ENCODE peak calls at places on chromosomes 6 and 20, in six cellular contexts. H is renal cortical epithelial cell; Y is stimulated activated CD4-positive, alpha-beta T cell treated with anti-CD3 and anti-CD28 coated beads, TNF-alpha, amount 100 ng/mL, for 4 hours; S is activated CD8-positive, alpha-beta T cell treated with anti-CD3 and anti-CD28 coated beads for 36 hours; D is frontal cortex; L is activated naive CD8-positive, alpha-beta T cell treated with anti-CD3 and anti-CD28 coated beads, Interleukin-2, amount 50 U/mL, for 24 hours. X is an unnamed sample.

GRCh38 chr20:25579081-25579770 is 6.1 kb downstream of the NINL start:
- DNase-seq in H (no peak), S (no peak), L (no peak), Y (no peak), D (no peak), X (no peak)

GRCh38 chr6:7910654-7911344 is at the start of gene TXNDC5:
- DNase-seq in Y (peak), S (peak), L (peak), H (no peak), D (peak), X (peak)

GRCh38 chr6:9020001-9020400 is 584.7 kb upstream of the SLC35B3 start:
- DNase-seq in H (no peak), Y (no peak), S (no peak), D (no peak), L (no peak), X (no peak)

GRCh38 chr6:6057442-6058053 is 50.8 kb upstream of the NRN1 start:
- DNase-seq in H (peak), Y (no peak), D (peak), S (no peak), L (no peak), X (peak)

GRCh38 chr6:137882225-137882961 is 15.3 kb downstream of the TNFAIP3 start:
- DNase-seq in Y (no peak), L (no peak), H (no peak), D (no peak), S (peak), X (no peak)

GRCh38 chr6:7073810-7074525 is 33.8 kb upstream of the RREB1 start:
- DNase-seq in Y (no peak), D (no peak), L (peak), H (no peak), S (peak), X (no peak)

GRCh38 chr20:1674361-1674760 is 16.8 kb upstream of the SIRPG start:
- DNase-seq in H (no peak), D (no peak), Y (no peak), L (no peak), S (peak), X (no peak)

GRCh38 chr6:51842487-51843469 is 244.6 kb downstream of the PKHD1 start:
- DNase-seq in Y (no peak), S (no peak), H (no peak), L (no peak), D (peak), X (no peak)

GRCh38 chr6:17012421-17013225 is 89.2 kb upstream of the STMND1 start:
- DNase-seq in S (no peak), L (no peak), Y (no peak), D (peak), H (peak), X (no peak)

GRCh38 chr6:94510877-94511276 is 1066.5 kb upstream of the MANEA start:
- DNase-seq in H (no peak), L (no peak), Y (no peak), S (no peak), D (no peak), X (no peak)

GRCh38 chr6:39221115-39221514 is 8.2 kb downstream of the KCNK5 start:
- DNase-seq in L (no peak), Y (no peak), D (no peak), S (no peak), H (no peak), X (no peak)

GRCh38 chr6:105601541-105602174 is 198.8 kb upstream of the PREP start:
- DNase-seq in H (peak), D (peak), S (peak), Y (no peak), L (peak), X (peak)

GRCh38 chr20:4781211-4781610 is 59.5 kb downstream of the PRND start:
- DNase-seq in D (no peak), L (no peak), Y (no peak), S (no peak), H (no peak), X (no peak)

GRCh38 chr20:23021941-23022340 is 13.2 kb upstream of the SSTR4 start:
- DNase-seq in D (no peak), H (no peak), S (no peak), Y (no peak), L (no peak), X (no peak)

GRCh38 chr6:165497472-165497871 is 165.6 kb downstream of the PDE10A start:
- DNase-seq in L (no peak), D (no peak), S (no peak), H (no peak), Y (no peak), X (no peak)

GRCh38 chr20:31908016-31908415 is 37.6 kb downstream of the TTLL9 start:
- DNase-seq in Y (no peak), L (no peak), H (no peak), D (no peak), S (peak), X (no peak)

GRCh38 chr6:75349262-75349984 is 64.8 kb upstream of the TMEM30A start:
- DNase-seq in Y (no peak), D (no peak), H (peak), L (no peak), S (no peak), X (peak)

GRCh38 chr6:133699986-133700385 is 188.9 kb upstream of the TCF21 start:
- DNase-seq in D (no peak), Y (no peak), H (peak), S (no peak), L (no peak), X (no peak)

GRCh38 chr6:34331361-34332050 is 61.0 kb downstream of the NUDT3 start:
- DNase-seq in D (no peak), H (no peak), S (no peak), L (no peak), Y (no peak), X (no peak)